ENCODE peak calls at places on chromosomes 1 and 21, in nine cellular contexts. One of them, this sample, is unnamed.

GRCh38 chr21:33854604-33855003 is 61.0 kb downstream of the ATP5PO start:
- DNase-seq in stimulated activated CD4-positive, alpha-beta T cell treated with anti-CD3 and anti-CD28 coated beads, Interleukin-1b, Interleukin-23, amount 100 ng/mL, for 24 hours: no peak
- DNase-seq in fibroblast of pulmonary artery: no peak
- DNase-seq in activated CD4-positive, alpha-beta T cell treated with anti-CD3 and anti-CD28 coated beads, Interleukin-2, amount 50 U/mL, for 1 hour: no peak
- DNase-seq in SHP77 treated with DMSO at 0.1 percent for 48 hours: peak
- DNase-seq in left ventricle myocardium superior: no peak
- DNase-seq in retina: no peak
- DNase-seq in HuH-7: no peak
- DNase-seq in activated naive CD4-positive, alpha-beta T cell treated with anti-CD3 and anti-CD28 coated beads for 36 hours: no peak
- DNase-seq in this sample: no peak

GRCh38 chr1:209382701-209383100 is 200.8 kb upstream of the CAMK1G start:
- DNase-seq in stimulated activated CD4-positive, alpha-beta T cell treated with anti-CD3 and anti-CD28 coated beads, Interleukin-1b, Interleukin-23, amount 100 ng/mL, for 24 hours: no peak
- DNase-seq in SHP77 treated with DMSO at 0.1 percent for 48 hours: no peak
- DNase-seq in HuH-7: no peak
- DNase-seq in left ventricle myocardium superior: no peak
- DNase-seq in activated naive CD4-positive, alpha-beta T cell treated with anti-CD3 and anti-CD28 coated beads for 36 hours: no peak
- DNase-seq in fibroblast of pulmonary artery: no peak
- DNase-seq in retina: no peak
- DNase-seq in activated CD4-positive, alpha-beta T cell treated with anti-CD3 and anti-CD28 coated beads, Interleukin-2, amount 50 U/mL, for 1 hour: no peak
- DNase-seq in this sample: peak

GRCh38 chr1:159197767-159198557 is 6.7 kb upstream of the ACKR1 start:
- DNase-seq in SHP77 treated with DMSO at 0.1 percent for 48 hours: peak
- DNase-seq in activated CD4-positive, alpha-beta T cell treated with anti-CD3 and anti-CD28 coated beads, Interleukin-2, amount 50 U/mL, for 1 hour: peak
- DNase-seq in fibroblast of pulmonary artery: peak
- DNase-seq in left ventricle myocardium superior: peak
- DNase-seq in activated naive CD4-positive, alpha-beta T cell treated with anti-CD3 and anti-CD28 coated beads for 36 hours: peak
- DNase-seq in stimulated activated CD4-positive, alpha-beta T cell treated with anti-CD3 and anti-CD28 coated beads, Interleukin-1b, Interleukin-23, amount 100 ng/mL, for 24 hours: no peak
- DNase-seq in HuH-7: peak
- DNase-seq in retina: peak
- DNase-seq in this sample: peak

GRCh38 chr1:170598618-170599017 is 65.3 kb upstream of the PRRX1 start:
- DNase-seq in activated CD4-positive, alpha-beta T cell treated with anti-CD3 and anti-CD28 coated beads, Interleukin-2, amount 50 U/mL, for 1 hour: no peak
- DNase-seq in retina: no peak
- DNase-seq in SHP77 treated with DMSO at 0.1 percent for 48 hours: no peak
- DNase-seq in left ventricle myocardium superior: no peak
- DNase-seq in stimulated activated CD4-positive, alpha-beta T cell treated with anti-CD3 and anti-CD28 coated beads, Interleukin-1b, Interleukin-23, amount 100 ng/mL, for 24 hours: no peak
- DNase-seq in activated naive CD4-positive, alpha-beta T cell treated with anti-CD3 and anti-CD28 coated beads for 36 hours: no peak
- DNase-seq in fibroblast of pulmonary artery: no peak
- DNase-seq in HuH-7: no peak
- DNase-seq in this sample: no peak

GRCh38 chr1:84298688-84299535 is 2.6 kb upstream of the SAMD13 start:
- DNase-seq in HuH-7: peak
- DNase-seq in left ventricle myocardium superior: peak
- DNase-seq in activated naive CD4-positive, alpha-beta T cell treated with anti-CD3 and anti-CD28 coated beads for 36 hours: peak
- DNase-seq in retina: peak
- DNase-seq in activated CD4-positive, alpha-beta T cell treated with anti-CD3 and anti-CD28 coated beads, Interleukin-2, amount 50 U/mL, for 1 hour: peak
- DNase-seq in stimulated activated CD4-positive, alpha-beta T cell treated with anti-CD3 and anti-CD28 coated beads, Interleukin-1b, Interleukin-23, amount 100 ng/mL, for 24 hours: peak
- DNase-seq in fibroblast of pulmonary artery: peak
- DNase-seq in SHP77 treated with DMSO at 0.1 percent for 48 hours: peak
- DNase-seq in this sample: peak

GRCh38 chr1:225962440-225962975 is 21.5 kb upstream of the LEFTY2 start:
- DNase-seq in left ventricle myocardium superior: peak
- DNase-seq in activated CD4-positive, alpha-beta T cell treated with anti-CD3 and anti-CD28 coated beads, Interleukin-2, amount 50 U/mL, for 1 hour: peak
- DNase-seq in stimulated activated CD4-positive, alpha-beta T cell treated with anti-CD3 and anti-CD28 coated beads, Interleukin-1b, Interleukin-23, amount 100 ng/mL, for 24 hours: peak
- DNase-seq in activated naive CD4-positive, alpha-beta T cell treated with anti-CD3 and anti-CD28 coated beads for 36 hours: peak
- DNase-seq in retina: peak
- DNase-seq in fibroblast of pulmonary artery: peak
- DNase-seq in HuH-7: peak
- DNase-seq in SHP77 treated with DMSO at 0.1 percent for 48 hours: no peak
- DNase-seq in this sample: peak

GRCh38 chr21:35732788-35733187 is 327.5 kb downstream of the SETD4 start:
- DNase-seq in HuH-7: no peak
- DNase-seq in SHP77 treated with DMSO at 0.1 percent for 48 hours: no peak
- DNase-seq in retina: no peak
- DNase-seq in activated naive CD4-positive, alpha-beta T cell treated with anti-CD3 and anti-CD28 coated beads for 36 hours: no peak
- DNase-seq in stimulated activated CD4-positive, alpha-beta T cell treated with anti-CD3 and anti-CD28 coated beads, Interleukin-1b, Interleukin-23, amount 100 ng/mL, for 24 hours: no peak
- DNase-seq in activated CD4-positive, alpha-beta T cell treated with anti-CD3 and anti-CD28 coated beads, Interleukin-2, amount 50 U/mL, for 1 hour: no peak
- DNase-seq in left ventricle myocardium superior: no peak
- DNase-seq in fibroblast of pulmonary artery: no peak
- DNase-seq in this sample: no peak

GRCh38 chr1:24902471-24902891 is 27.6 kb downstream of the RUNX3 start:
- DNase-seq in activated naive CD4-positive, alpha-beta T cell treated with anti-CD3 and anti-CD28 coated beads for 36 hours: peak
- DNase-seq in SHP77 treated with DMSO at 0.1 percent for 48 hours: no peak
- DNase-seq in retina: no peak
- DNase-seq in stimulated activated CD4-positive, alpha-beta T cell treated with anti-CD3 and anti-CD28 coated beads, Interleukin-1b, Interleukin-23, amount 100 ng/mL, for 24 hours: no peak
- DNase-seq in left ventricle myocardium superior: no peak
- DNase-seq in activated CD4-positive, alpha-beta T cell treated with anti-CD3 and anti-CD28 coated beads, Interleukin-2, amount 50 U/mL, for 1 hour: no peak
- DNase-seq in fibroblast of pulmonary artery: no peak
- DNase-seq in HuH-7: no peak
- DNase-seq in this sample: no peak

GRCh38 chr1:102852583-102852982 is 255.7 kb downstream of the COL11A1 start:
- DNase-seq in fibroblast of pulmonary artery: no peak
- DNase-seq in retina: no peak
- DNase-seq in SHP77 treated with DMSO at 0.1 percent for 48 hours: no peak
- DNase-seq in left ventricle myocardium superior: no peak
- DNase-seq in activated CD4-positive, alpha-beta T cell treated with anti-CD3 and anti-CD28 coated beads, Interleukin-2, amount 50 U/mL, for 1 hour: no peak
- DNase-seq in stimulated activated CD4-positive, alpha-beta T cell treated with anti-CD3 and anti-CD28 coated beads, Interleukin-1b, Interleukin-23, amount 100 ng/mL, for 24 hours: no peak
- DNase-seq in HuH-7: no peak
- DNase-seq in activated naive CD4-positive, alpha-beta T cell treated with anti-CD3 and anti-CD28 coated beads for 36 hours: no peak
- DNase-seq in this sample: no peak

GRCh38 chr1:246805135-246805716 is 81.0 kb downstream of the SCCPDH start:
- DNase-seq in fibroblast of pulmonary artery: no peak
- DNase-seq in SHP77 treated with DMSO at 0.1 percent for 48 hours: no peak
- DNase-seq in activated naive CD4-positive, alpha-beta T cell treated with anti-CD3 and anti-CD28 coated beads for 36 hours: no peak
- DNase-seq in activated CD4-positive, alpha-beta T cell treated with anti-CD3 and anti-CD28 coated beads, Interleukin-2, amount 50 U/mL, for 1 hour: no peak
- DNase-seq in stimulated activated CD4-positive, alpha-beta T cell treated with anti-CD3 and anti-CD28 coated beads, Interleukin-1b, Interleukin-23, amount 100 ng/mL, for 24 hours: no peak
- DNase-seq in left ventricle myocardium superior: no peak
- DNase-seq in HuH-7: no peak
- DNase-seq in retina: no peak
- DNase-seq in this sample: no peak

GRCh38 chr1:209896346-209896745 is 41.7 kb upstream of the SYT14 start:
- DNase-seq in left ventricle myocardium superior: no peak
- DNase-seq in SHP77 treated with DMSO at 0.1 percent for 48 hours: no peak
- DNase-seq in activated naive CD4-positive, alpha-beta T cell treated with anti-CD3 and anti-CD28 coated beads for 36 hours: no peak
- DNase-seq in stimulated activated CD4-positive, alpha-beta T cell treated with anti-CD3 and anti-CD28 coated beads, Interleukin-1b, Interleukin-23, amount 100 ng/mL, for 24 hours: no peak
- DNase-seq in retina: no peak
- DNase-seq in activated CD4-positive, alpha-beta T cell treated with anti-CD3 and anti-CD28 coated beads, Interleukin-2, amount 50 U/mL, for 1 hour: no peak
- DNase-seq in HuH-7: no peak
- DNase-seq in fibroblast of pulmonary artery: peak
- DNase-seq in this sample: no peak

GRCh38 chr21:28419110-28419509 is 573.6 kb downstream of the LTN1 start:
- DNase-seq in activated CD4-positive, alpha-beta T cell treated with anti-CD3 and anti-CD28 coated beads, Interleukin-2, amount 50 U/mL, for 1 hour: no peak
- DNase-seq in activated naive CD4-positive, alpha-beta T cell treated with anti-CD3 and anti-CD28 coated beads for 36 hours: no peak
- DNase-seq in HuH-7: no peak
- DNase-seq in SHP77 treated with DMSO at 0.1 percent for 48 hours: no peak
- DNase-seq in fibroblast of pulmonary artery: peak
- DNase-seq in stimulated activated CD4-positive, alpha-beta T cell treated with anti-CD3 and anti-CD28 coated beads, Interleukin-1b, Interleukin-23, amount 100 ng/mL, for 24 hours: no peak
- DNase-seq in left ventricle myocardium superior: no peak
- DNase-seq in retina: no peak
- DNase-seq in this sample: peak

GRCh38 chr1:36882536-36883285 is 151.6 kb downstream of the GRIK3 start:
- DNase-seq in stimulated activated CD4-positive, alpha-beta T cell treated with anti-CD3 and anti-CD28 coated beads, Interleukin-1b, Interleukin-23, amount 100 ng/mL, for 24 hours: no peak
- DNase-seq in retina: no peak
- DNase-seq in activated CD4-positive, alpha-beta T cell treated with anti-CD3 and anti-CD28 coated beads, Interleukin-2, amount 50 U/mL, for 1 hour: no peak
- DNase-seq in HuH-7: no peak
- DNase-seq in activated naive CD4-positive, alpha-beta T cell treated with anti-CD3 and anti-CD28 coated beads for 36 hours: no peak
- DNase-seq in SHP77 treated with DMSO at 0.1 percent for 48 hours: no peak
- DNase-seq in left ventricle myocardium superior: no peak
- DNase-seq in fibroblast of pulmonary artery: no peak
- DNase-seq in this sample: no peak

GRCh38 chr1:70426154-70427131 is 15.4 kb downstream of the CTH start:
- DNase-seq in activated naive CD4-positive, alpha-beta T cell treated with anti-CD3 and anti-CD28 coated beads for 36 hours: no peak
- DNase-seq in activated CD4-positive, alpha-beta T cell treated with anti-CD3 and anti-CD28 coated beads, Interleukin-2, amount 50 U/mL, for 1 hour: no peak
- DNase-seq in SHP77 treated with DMSO at 0.1 percent for 48 hours: no peak
- DNase-seq in left ventricle myocardium superior: no peak
- DNase-seq in HuH-7: no peak
- DNase-seq in fibroblast of pulmonary artery: no peak
- DNase-seq in stimulated activated CD4-positive, alpha-beta T cell treated with anti-CD3 and anti-CD28 coated beads, Interleukin-1b, Interleukin-23, amount 100 ng/mL, for 24 hours: no peak
- DNase-seq in retina: no peak
- DNase-seq in this sample: no peak

GRCh38 chr21:41743321-41744027 is 23.4 kb downstream of the RIPK4 start:
- DNase-seq in fibroblast of pulmonary artery: no peak
- DNase-seq in stimulated activated CD4-positive, alpha-beta T cell treated with anti-CD3 and anti-CD28 coated beads, Interleukin-1b, Interleukin-23, amount 100 ng/mL, for 24 hours: no peak
- DNase-seq in left ventricle myocardium superior: no peak
- DNase-seq in SHP77 treated with DMSO at 0.1 percent for 48 hours: no peak
- DNase-seq in activated CD4-positive, alpha-beta T cell treated with anti-CD3 and anti-CD28 coated beads, Interleukin-2, amount 50 U/mL, for 1 hour: no peak
- DNase-seq in retina: no peak
- DNase-seq in activated naive CD4-positive, alpha-beta T cell treated with anti-CD3 and anti-CD28 coated beads for 36 hours: no peak
- DNase-seq in HuH-7: no peak
- DNase-seq in this sample: no peak

GRCh38 chr1:67468066-67468718 is 38.0 kb upstream of the SERBP1 start:
- DNase-seq in left ventricle myocardium superior: no peak
- DNase-seq in HuH-7: no peak
- DNase-seq in fibroblast of pulmonary artery: peak
- DNase-seq in stimulated activated CD4-positive, alpha-beta T cell treated with anti-CD3 and anti-CD28 coated beads, Interleukin-1b, Interleukin-23, amount 100 ng/mL, for 24 hours: no peak
- DNase-seq in activated naive CD4-positive, alpha-beta T cell treated with anti-CD3 and anti-CD28 coated beads for 36 hours: no peak
- DNase-seq in retina: no peak
- DNase-seq in SHP77 treated with DMSO at 0.1 percent for 48 hours: no peak
- DNase-seq in activated CD4-positive, alpha-beta T cell treated with anti-CD3 and anti-CD28 coated beads, Interleukin-2, amount 50 U/mL, for 1 hour: no peak
- DNase-seq in this sample: no peak

GRCh38 chr1:167737169-167737568 is 15.4 kb downstream of the MPZL1 start:
- DNase-seq in activated naive CD4-positive, alpha-beta T cell treated with anti-CD3 and anti-CD28 coated beads for 36 hours: no peak
- DNase-seq in fibroblast of pulmonary artery: no peak
- DNase-seq in retina: no peak
- DNase-seq in HuH-7: no peak
- DNase-seq in SHP77 treated with DMSO at 0.1 percent for 48 hours: no peak
- DNase-seq in activated CD4-positive, alpha-beta T cell treated with anti-CD3 and anti-CD28 coated beads, Interleukin-2, amount 50 U/mL, for 1 hour: no peak
- DNase-seq in stimulated activated CD4-positive, alpha-beta T cell treated with anti-CD3 and anti-CD28 coated beads, Interleukin-1b, Interleukin-23, amount 100 ng/mL, for 24 hours: no peak
- DNase-seq in left ventricle myocardium superior: no peak
- DNase-seq in this sample: no peak

GRCh38 chr1:117095237-117095636 is 26.3 kb downstream of the TRIM45 start:
- DNase-seq in HuH-7: no peak
- DNase-seq in retina: no peak
- DNase-seq in left ventricle myocardium superior: no peak
- DNase-seq in SHP77 treated with DMSO at 0.1 percent for 48 hours: no peak
- DNase-seq in activated naive CD4-positive, alpha-beta T cell treated with anti-CD3 and anti-CD28 coated beads for 36 hours: no peak
- DNase-seq in activated CD4-positive, alpha-beta T cell treated with anti-CD3 and anti-CD28 coated beads, Interleukin-2, amount 50 U/mL, for 1 hour: no peak
- DNase-seq in fibroblast of pulmonary artery: no peak
- DNase-seq in stimulated activated CD4-positive, alpha-beta T cell treated with anti-CD3 and anti-CD28 coated beads, Interleukin-1b, Interleukin-23, amount 100 ng/mL, for 24 hours: no peak
- DNase-seq in this sample: no peak

This sample was measured in left kidney.